ENCODE peak calls at places on chromosome 19, in four cellular contexts. B is cardiac muscle cell, T is psoas muscle, J is neural progenitor cell. Y is an unnamed sample.

GRCh38 chr19:15371119-15371518 is 8.5 kb downstream of the AKAP8 start:
- DNase-seq in B (no peak), T (no peak), J (no peak), Y (no peak)

GRCh38 chr19:14542721-14543328 is 13.4 kb downstream of the TECR start:
- DNase-seq in B (peak; percentile 40), T (no peak), J (no peak), Y (no peak)

GRCh38 chr19:36266375-36266961 is 51.6 kb downstream of the ZNF146 start:
- DNase-seq in B (no peak), T (peak; percentile 59), J (no peak), Y (no peak)

GRCh38 chr19:16773259-16773658 is 53.6 kb downstream of the NWD1 start:
- DNase-seq in B (no peak), T (no peak), J (no peak), Y (no peak)

GRCh38 chr19:13176345-13176744 is 26.1 kb downstream of the IER2 start:
- DNase-seq in B (no peak), T (no peak), J (no peak), Y (no peak)

GRCh38 chr19:13234518-13234917 is 84.3 kb downstream of the IER2 start:
- DNase-seq in B (peak; percentile 41), T (peak; percentile 29), J (peak; percentile 76), Y (no peak)

GRCh38 chr19:22612316-22612715 is 21.8 kb upstream of the ZNF492 start:
- DNase-seq in B (no peak), T (no peak), J (no peak), Y (no peak)

GRCh38 chr19:49849433-49850220 is 1.3 kb upstream of the PTOV1 start:
- DNase-seq in B (no peak), T (no peak), J (no peak), Y (no peak)

GRCh38 chr19:33558846-33559245 is 37.3 kb upstream of the PEPD start:
- DNase-seq in B (no peak), T (no peak), J (no peak), Y (no peak)

GRCh38 chr19:44003461-44004134 is 841 bp downstream of the ZNF230 start:
- DNase-seq in B (peak; percentile 19), T (no peak), J (peak; percentile 33), Y (no peak)

GRCh38 chr19:10611907-10612306 is 13.4 kb upstream of the SLC44A2 start:
- DNase-seq in B (no peak), T (no peak), J (no peak), Y (no peak)

GRCh38 chr19:49155830-49156346 is 692 bp upstream of the HRC start:
- DNase-seq in B (no peak), T (peak; percentile 71), J (peak; percentile 36), Y (no peak)

GRCh38 chr19:21586341-21587116 is 81.1 kb downstream of the ZNF429 start:
- DNase-seq in B (no peak), T (peak; percentile 18), J (peak; percentile 41), Y (no peak)

GRCh38 chr19:2235396-2236284 is 489 bp downstream of the PLEKHJ1 start:
- DNase-seq in B (no peak), T (no peak), J (peak; percentile 37), Y (no peak)

GRCh38 chr19:6264077-6264445 is 15.7 kb downstream of the MLLT1 start:
- DNase-seq in B (no peak), T (no peak), J (peak; percentile 55), Y (no peak)

GRCh38 chr19:7862413-7862951 is 11.7 kb downstream of the PRR36 start:
- DNase-seq in B (peak; percentile 70), T (peak; percentile 61), J (peak; percentile 96), Y (no peak)

GRCh38 chr19:43624933-43625332 is 5.5 kb upstream of the ZNF428 start:
- DNase-seq in B (peak; percentile 57), T (peak; percentile 31), J (peak; percentile 86), Y (no peak)

GRCh38 chr19:10120538-10121198 is 969 bp upstream of the EIF3G start:
- DNase-seq in B (peak; percentile 80), T (no peak), J (no peak), Y (no peak)

GRCh38 chr19:7257148-7258041 is 36.8 kb downstream of the INSR start:
- DNase-seq in B (peak; percentile 72), T (no peak), J (no peak), Y (no peak)

GRCh38 chr19:31529121-31529520 is 179.9 kb upstream of the TSHZ3 start:
- DNase-seq in B (no peak), T (no peak), J (no peak), Y (no peak)

GRCh38 chr19:45114116-45114515 is 21.1 kb downstream of the PPP1R37 start:
- DNase-seq in B (no peak), T (no peak), J (no peak), Y (no peak)

GRCh38 chr19:49337267-49338022 is 2.2 kb downstream of the CD37 start:
- DNase-seq in B (no peak), T (no peak), J (no peak), Y (no peak)

GRCh38 chr19:42201489-42202289 is 15.8 kb downstream of the DEDD2 start:
- DNase-seq in B (no peak), T (no peak), J (no peak), Y (no peak)

GRCh38 chr19:49019242-49019932 is 2.5 kb upstream of the LHB start:
- DNase-seq in B (peak; percentile 50), T (peak; percentile 68), J (peak; percentile 77), Y (no peak)

GRCh38 chr19:3855321-3855720 is 13.5 kb downstream of the ZFR2 start:
- DNase-seq in B (no peak), T (no peak), J (no peak), Y (no peak)
- H3K27ac ChIP-seq in B (no peak overlapping the region), T (no peak overlapping the region), J (no peak overlapping the region), Y (no peak overlapping the region)

DNA sequence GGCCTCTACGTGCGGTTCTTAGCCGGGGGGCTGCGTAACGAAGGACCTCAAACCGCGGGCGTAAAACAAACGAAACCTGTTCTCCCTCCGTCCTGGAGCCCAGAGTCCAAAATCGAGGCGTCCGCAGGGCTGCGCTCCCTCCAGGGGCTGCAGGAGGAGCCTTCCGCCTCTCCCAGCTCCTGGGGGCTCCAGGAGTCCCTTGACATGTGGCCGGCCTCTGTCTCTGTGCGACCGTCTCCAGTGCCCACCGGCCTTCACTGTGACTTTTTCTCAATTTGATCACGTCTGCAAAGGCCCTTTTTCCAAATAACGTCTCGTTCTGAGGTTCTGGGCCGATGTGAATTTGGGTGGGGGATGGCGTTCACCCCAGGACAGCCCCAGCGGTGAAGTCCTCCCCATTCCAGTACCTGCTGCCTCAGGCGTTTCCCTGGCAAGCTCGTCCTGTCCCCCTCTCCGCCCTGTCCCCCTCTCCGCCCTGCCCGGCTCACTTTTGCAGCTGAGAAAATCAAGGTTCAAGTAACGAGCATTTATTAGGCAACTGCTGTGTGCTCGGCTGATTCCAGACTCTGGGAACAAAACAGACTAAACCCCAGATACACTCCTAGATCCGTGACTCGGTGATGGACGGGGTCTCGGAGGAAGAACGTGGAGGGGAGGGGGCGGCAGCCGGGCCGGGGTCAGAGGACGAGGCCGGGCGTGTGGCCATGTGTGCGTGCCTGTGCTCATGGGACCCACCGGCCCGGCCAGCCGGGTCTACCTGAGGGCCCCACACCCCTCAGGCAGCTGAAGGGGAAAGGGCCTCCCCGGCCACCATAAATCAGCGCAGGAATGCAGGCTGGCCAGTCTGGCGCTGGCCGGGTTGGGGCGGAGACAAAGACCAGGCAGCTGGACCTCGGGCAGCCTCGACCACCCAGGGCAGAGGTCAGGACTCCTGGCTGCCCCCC is 28.1 kb upstream of the WDR18 start:
- DNase-seq in B (no peak), T (no peak), J (peak; percentile 93), Y (no peak)
- H3K27ac ChIP-seq in B (peak overlapping the region; percentile 91), T (no peak overlapping the region), J (peak overlapping the region; percentile 98), Y (no peak overlapping the region)

GRCh38 chr19:39130337-39131254 is 5.0 kb downstream of the PAK4 start:
- DNase-seq in B (no peak), T (no peak), J (no peak), Y (no peak)
- H3K27ac ChIP-seq in B (no peak overlapping the region), T (no peak overlapping the region), J (no peak overlapping the region), Y (peak overlapping the region; percentile 17)

GRCh38 chr19:29945017-29945416 is 3.0 kb downstream of the URI1 start:
- DNase-seq in B (no peak), T (no peak), J (no peak), Y (no peak)
- H3K27ac ChIP-seq in B (peak overlapping the region; percentile 26), T (peak overlapping the region; percentile 14), J (peak overlapping the region; percentile 39), Y (no peak overlapping the region)

DNA sequence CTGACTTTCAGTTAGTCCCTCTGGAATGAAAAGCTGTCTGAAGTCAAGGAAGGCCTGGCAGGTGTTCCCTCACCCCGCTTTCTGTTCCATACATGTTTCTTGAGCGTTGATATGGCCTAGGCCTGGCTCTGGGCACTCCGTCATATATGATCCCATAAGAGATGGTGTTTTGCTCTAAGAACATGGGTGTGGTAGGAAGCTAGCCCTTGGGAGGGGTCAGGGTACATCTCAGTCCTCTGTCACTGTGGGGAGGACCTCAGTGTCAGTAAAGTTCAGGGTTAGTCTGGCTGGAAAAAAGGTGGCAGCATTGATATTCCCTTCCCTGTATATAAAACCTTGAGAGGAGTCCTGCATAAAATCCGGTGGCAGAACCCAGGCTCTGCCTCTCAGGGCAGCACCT is 73.5 kb upstream of the NPAS1 start:
- DNase-seq in B (no peak), T (no peak), J (no peak), Y (no peak)
- H3K27ac ChIP-seq in B (peak overlapping the region; percentile 91), T (peak overlapping the region; percentile 88), J (no peak overlapping the region), Y (peak overlapping the region; percentile 73)

GRCh38 chr19:39941151-39941550 is 6.7 kb upstream of the FCGBP start:
- DNase-seq in B (no peak), T (no peak), J (no peak), Y (no peak)
- H3K27ac ChIP-seq in B (no peak overlapping the region), T (no peak overlapping the region), J (no peak overlapping the region), Y (peak overlapping the region; percentile 35)

GRCh38 chr19:18045307-18046013 is 37.5 kb downstream of the ARRDC2 start:
- DNase-seq in B (no peak), T (no peak), J (no peak), Y (no peak)
- H3K27ac ChIP-seq in B (no peak overlapping the region), T (peak overlapping the region; percentile 90), J (no peak overlapping the region), Y (peak overlapping the region; percentile 59)

GRCh38 chr19:57559404-57560025 is at the start of gene ZNF550:
- DNase-seq in B (peak; percentile 93), T (peak; percentile 91), J (peak; percentile 88), Y (peak; percentile 58)
- H3K27ac ChIP-seq in B (peak within 1 kb of the TSS; percentile 71), T (peak within 1 kb of the TSS; percentile 68), J (no peak within 1 kb of the TSS), Y (peak within 1 kb of the TSS; percentile 56)

GRCh38 chr19:53660584-53660983 is 28.8 kb downstream of the DPRX start:
- DNase-seq in B (no peak), T (no peak), J (no peak), Y (no peak)
- H3K27ac ChIP-seq in B (no peak overlapping the region), T (peak overlapping the region; percentile 30), J (peak overlapping the region; percentile 26), Y (peak overlapping the region; percentile 33)

DNA sequence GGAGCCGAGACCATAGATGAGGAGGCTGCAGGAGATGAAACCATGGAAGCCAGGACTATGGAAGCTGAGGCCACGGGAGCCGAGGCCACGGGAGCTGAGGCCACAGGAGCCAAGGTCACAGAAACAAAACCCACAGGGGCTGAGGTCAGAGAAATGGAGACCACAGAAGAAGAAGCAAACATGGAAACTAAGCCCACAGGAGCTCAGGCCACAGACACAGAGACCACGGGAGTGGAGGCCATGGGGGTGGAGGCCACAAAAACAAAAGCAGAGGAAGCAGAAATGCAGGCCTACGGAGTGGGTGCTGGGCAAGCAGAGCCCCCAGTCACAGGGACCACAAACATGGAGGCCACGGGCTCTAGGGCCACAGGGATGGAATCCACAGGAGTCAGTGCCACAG is 12.5 kb upstream of the EBI3 start:
- DNase-seq in B (no peak), T (no peak), J (no peak), Y (no peak)
- H3K27ac ChIP-seq in B (no peak overlapping the region), T (no peak overlapping the region), J (no peak overlapping the region), Y (no peak overlapping the region)

Y was measured in substantia nigra.